ENCODE peak calls at places on chromosomes 3 and 15, in four cellular contexts. K, B, N and Z are unnamed samples.

GRCh38 chr15:69118089-69118488 is 42.3 kb upstream of the GLCE start:
- DNase-seq in N (no peak), K (no peak), B (no peak), Z (no peak)

GRCh38 chr15:70830615-70831014 is 23.3 kb downstream of the LARP6 start:
- DNase-seq in K (no peak), B (no peak), N (no peak), Z (no peak)

GRCh38 chr3:69433016-69433937 is 47.4 kb upstream of the FRMD4B start:
- DNase-seq in B (no peak), N (no peak), K (no peak), Z (no peak)

GRCh38 chr15:76196949-76197315 is 114.3 kb downstream of the ETFA start:
- DNase-seq in K (no peak), N (no peak), B (no peak), Z (no peak)

GRCh38 chr15:78914027-78914764 is 30.6 kb downstream of the CTSH start:
- DNase-seq in N (peak), K (no peak), B (no peak), Z (no peak)

GRCh38 chr3:196793224-196793623 is 53.6 kb downstream of the PAK2 start:
- DNase-seq in K (no peak), B (no peak), N (peak), Z (no peak)

GRCh38 chr3:46908294-46908985 is 30.9 kb downstream of the PTH1R start:
- DNase-seq in N (no peak), B (no peak), K (no peak), Z (no peak)

GRCh38 chr3:172449468-172450149 is 1.4 kb upstream of the GHSR start:
- DNase-seq in B (peak), N (no peak), K (peak), Z (no peak)

GRCh38 chr3:184040010-184040409 is 8.5 kb downstream of the HTR3D start:
- DNase-seq in B (peak), N (peak), K (peak), Z (no peak)

GRCh38 chr15:27077790-27078189 is 106.8 kb downstream of the GABRG3 start:
- DNase-seq in B (no peak), N (no peak), K (no peak), Z (no peak)

GRCh38 chr15:63057454-63058335 is 15.1 kb downstream of the TPM1 start:
- DNase-seq in K (no peak), B (no peak), N (no peak), Z (no peak)

GRCh38 chr3:52317601-52318000 is 1.5 kb downstream of the DNAH1 start:
- DNase-seq in K (peak), N (no peak), B (peak), Z (no peak)

GRCh38 chr15:82174471-82174870 is 88.1 kb downstream of the EFL1 start:
- DNase-seq in B (no peak), N (no peak), K (no peak), Z (no peak)

GRCh38 chr3:57179580-57180410 is 14.6 kb upstream of the IL17RD start:
- DNase-seq in B (no peak), K (no peak), N (peak), Z (no peak)

GRCh38 chr15:69410290-69410874 is 3.8 kb upstream of the KIF23 start:
- DNase-seq in N (peak), K (no peak), B (no peak), Z (no peak)

DNA sequence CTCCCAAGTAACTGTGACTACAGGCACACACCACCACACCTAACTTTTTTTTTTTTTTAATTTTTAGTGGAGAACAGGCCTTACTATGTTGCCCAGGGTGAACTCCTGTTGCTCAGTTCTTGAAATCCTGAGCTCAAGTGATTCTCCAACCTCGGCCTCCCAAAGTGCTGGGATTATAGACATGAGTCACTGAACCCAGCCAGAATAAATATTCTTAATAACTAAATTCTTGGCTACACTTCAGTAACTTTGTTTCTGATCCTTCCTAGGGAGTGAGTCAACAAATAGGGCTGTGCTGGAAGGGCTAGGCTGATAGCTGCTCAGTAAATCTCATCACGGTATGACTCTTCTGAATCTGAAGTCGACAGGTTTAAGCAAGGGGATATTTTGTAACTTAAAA is 56.6 kb downstream of the P3H2 start:
- DNase-seq in N (no peak), K (no peak), B (no peak), Z (no peak)
- TF ChIP-seq USF2 in N (no peak), K (no peak), B (no peak), Z (no peak)

GRCh38 chr3:35784162-35784561 is 144.8 kb downstream of the ARPP21 start:
- DNase-seq in B (no peak), N (peak), K (no peak), Z (no peak)

GRCh38 chr3:35790764-35791163 is 151.4 kb downstream of the ARPP21 start:
- DNase-seq in B (no peak), N (no peak), K (no peak), Z (no peak)

GRCh38 chr3:35785540-35785939 is 146.2 kb downstream of the ARPP21 start:
- DNase-seq in K (no peak), N (no peak), B (no peak), Z (no peak)

GRCh38 chr3:35793668-35794067 is 154.3 kb downstream of the ARPP21 start:
- DNase-seq in K (no peak), N (no peak), B (no peak), Z (no peak)

GRCh38 chr3:35789039-35789438 is 149.7 kb downstream of the ARPP21 start:
- DNase-seq in B (no peak), N (no peak), K (no peak), Z (no peak)
- TF ChIP-seq CBX5 in B (no peak), N (no peak), K (no peak), Z (no peak)

GRCh38 chr3:194383276-194383940 is 13.9 kb upstream of the LRRC15 start:
- DNase-seq in N (no peak), B (peak), K (no peak), Z (no peak)
- TF ChIP-seq ATF3 in N (no peak), B (no peak), K (no peak), Z (no peak)

DNA sequence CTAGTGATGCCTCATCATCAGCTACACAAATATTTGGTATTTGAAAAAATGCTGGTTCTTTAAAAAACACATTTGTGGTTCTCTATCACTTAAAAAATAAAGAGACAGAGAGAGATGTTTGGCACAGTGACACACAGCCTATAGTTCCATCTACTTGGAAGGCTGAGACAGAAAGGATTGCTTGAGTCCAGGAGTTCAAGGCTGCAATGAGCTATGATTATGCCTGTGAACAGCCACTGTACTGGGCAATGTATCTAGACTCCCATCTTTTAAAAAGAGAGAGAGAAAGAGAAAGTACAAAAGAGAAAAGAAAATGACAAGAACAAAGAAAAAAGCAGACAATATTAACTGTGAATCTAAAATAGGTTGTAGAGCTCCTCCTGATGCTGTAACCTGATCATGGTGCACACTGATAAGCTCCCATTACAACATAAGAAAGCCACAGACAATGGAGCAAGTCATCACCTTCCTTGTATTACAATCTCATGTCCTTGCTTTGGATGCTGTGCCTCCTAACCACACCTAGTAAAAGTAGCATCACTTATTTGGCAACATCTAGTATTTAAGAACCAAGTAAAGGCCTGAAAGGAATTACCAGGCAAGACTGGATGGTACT is 31.7 kb upstream of the MAP4 start:
- DNase-seq in K (no peak), N (peak), B (no peak), Z (no peak)
- TF ChIP-seq USF2 in K (no peak), N (no peak), B (no peak), Z (no peak)